ENCODE peak calls at places on chromosomes 13 and 19, in five cellular contexts. One of them, this sample, is unnamed.
A peak's percentile ranks its signal among the peaks of the same experiment; 100 is the strongest.

GRCh38 chr13:83216521-83217245 is 665.6 kb downstream of the SLITRK1 start:
- DNase-seq in naive thymus-derived CD4-positive, alpha-beta T cell: no peak
- DNase-seq in CD8-positive, alpha-beta memory T cell: no peak
- DNase-seq in IMR-90: peak; percentile 63
- DNase-seq in astrocyte: no peak
- DNase-seq in this sample: no peak

GRCh38 chr13:25192936-25193335 is 20.8 kb upstream of the AMER2 start:
- DNase-seq in naive thymus-derived CD4-positive, alpha-beta T cell: no peak
- DNase-seq in CD8-positive, alpha-beta memory T cell: no peak
- DNase-seq in IMR-90: no peak
- DNase-seq in astrocyte: no peak
- DNase-seq in this sample: no peak

GRCh38 chr13:112252744-112253590 is 123.2 kb upstream of the SPACA7 start:
- DNase-seq in naive thymus-derived CD4-positive, alpha-beta T cell: no peak
- DNase-seq in CD8-positive, alpha-beta memory T cell: no peak
- DNase-seq in IMR-90: no peak
- DNase-seq in astrocyte: no peak
- DNase-seq in this sample: no peak

GRCh38 chr13:32126298-32126697 is 94.7 kb downstream of the FRY start:
- DNase-seq in naive thymus-derived CD4-positive, alpha-beta T cell: no peak
- DNase-seq in CD8-positive, alpha-beta memory T cell: no peak
- DNase-seq in IMR-90: no peak
- DNase-seq in astrocyte: no peak
- DNase-seq in this sample: no peak

GRCh38 chr19:3375221-3376088 is 9.1 kb downstream of the NFIC start:
- DNase-seq in naive thymus-derived CD4-positive, alpha-beta T cell: no peak
- DNase-seq in CD8-positive, alpha-beta memory T cell: no peak
- DNase-seq in IMR-90: peak; percentile 70
- DNase-seq in astrocyte: peak; percentile 71
- DNase-seq in this sample: peak; percentile 94

GRCh38 chr13:87986639-87987250 is 315.6 kb downstream of the SLITRK5 start:
- DNase-seq in naive thymus-derived CD4-positive, alpha-beta T cell: no peak
- DNase-seq in CD8-positive, alpha-beta memory T cell: no peak
- DNase-seq in IMR-90: no peak
- DNase-seq in astrocyte: no peak
- DNase-seq in this sample: no peak

GRCh38 chr13:112715715-112716460 is 26.1 kb downstream of the ATP11A start:
- DNase-seq in naive thymus-derived CD4-positive, alpha-beta T cell: no peak
- DNase-seq in CD8-positive, alpha-beta memory T cell: no peak
- DNase-seq in IMR-90: no peak
- DNase-seq in astrocyte: no peak
- DNase-seq in this sample: no peak

GRCh38 chr19:17606786-17607185 is 51.3 kb downstream of the COLGALT1 start:
- DNase-seq in naive thymus-derived CD4-positive, alpha-beta T cell: no peak
- DNase-seq in CD8-positive, alpha-beta memory T cell: no peak
- DNase-seq in IMR-90: no peak
- DNase-seq in astrocyte: no peak
- DNase-seq in this sample: no peak

GRCh38 chr19:37928527-37929286 is 21.7 kb downstream of the SIPA1L3 start:
- DNase-seq in naive thymus-derived CD4-positive, alpha-beta T cell: no peak
- DNase-seq in CD8-positive, alpha-beta memory T cell: no peak
- DNase-seq in IMR-90: no peak
- DNase-seq in astrocyte: no peak
- DNase-seq in this sample: no peak
- H3K27ac ChIP-seq in naive thymus-derived CD4-positive, alpha-beta T cell: no peak overlapping the region
- H3K27ac ChIP-seq in CD8-positive, alpha-beta memory T cell: no peak overlapping the region
- H3K27ac ChIP-seq in IMR-90: no peak overlapping the region
- H3K27ac ChIP-seq in astrocyte: no peak overlapping the region
- H3K27ac ChIP-seq in this sample: no peak overlapping the region

GRCh38 chr19:11781295-11782057 is 14.7 kb downstream of the ZNF441 start:
- DNase-seq in naive thymus-derived CD4-positive, alpha-beta T cell: no peak
- DNase-seq in CD8-positive, alpha-beta memory T cell: no peak
- DNase-seq in IMR-90: peak; percentile 7
- DNase-seq in astrocyte: no peak
- DNase-seq in this sample: no peak
- H3K4me3 ChIP-seq in naive thymus-derived CD4-positive, alpha-beta T cell: no peak overlapping the region
- H3K4me3 ChIP-seq in CD8-positive, alpha-beta memory T cell: peak overlapping the region; percentile 5
- H3K4me3 ChIP-seq in IMR-90: no peak overlapping the region
- H3K4me3 ChIP-seq in astrocyte: no peak overlapping the region
- H3K4me3 ChIP-seq in this sample: no peak overlapping the region

GRCh38 chr19:7869910-7870511 is 4.2 kb downstream of the PRR36 start:
- DNase-seq in naive thymus-derived CD4-positive, alpha-beta T cell: no peak
- DNase-seq in CD8-positive, alpha-beta memory T cell: peak; percentile 76
- DNase-seq in IMR-90: peak; percentile 8
- DNase-seq in astrocyte: no peak
- DNase-seq in this sample: peak; percentile 55

GRCh38 chr19:7868326-7868670 is 5.9 kb downstream of the PRR36 start:
- DNase-seq in naive thymus-derived CD4-positive, alpha-beta T cell: no peak
- DNase-seq in CD8-positive, alpha-beta memory T cell: no peak
- DNase-seq in IMR-90: no peak
- DNase-seq in astrocyte: no peak
- DNase-seq in this sample: no peak

GRCh38 chr19:7867092-7867844 is 6.9 kb downstream of the PRR36 start:
- DNase-seq in naive thymus-derived CD4-positive, alpha-beta T cell: no peak
- DNase-seq in CD8-positive, alpha-beta memory T cell: no peak
- DNase-seq in IMR-90: no peak
- DNase-seq in astrocyte: no peak
- DNase-seq in this sample: no peak

GRCh38 chr19:7869453-7869909 is 4.7 kb downstream of the PRR36 start:
- DNase-seq in naive thymus-derived CD4-positive, alpha-beta T cell: peak; percentile 90
- DNase-seq in CD8-positive, alpha-beta memory T cell: peak; percentile 84
- DNase-seq in IMR-90: peak; percentile 28
- DNase-seq in astrocyte: no peak
- DNase-seq in this sample: peak; percentile 51

GRCh38 chr19:7868671-7869452 is 5.3 kb downstream of the PRR36 start:
- DNase-seq in naive thymus-derived CD4-positive, alpha-beta T cell: peak; percentile 51
- DNase-seq in CD8-positive, alpha-beta memory T cell: peak; percentile 87
- DNase-seq in IMR-90: peak; percentile 44
- DNase-seq in astrocyte: no peak
- DNase-seq in this sample: peak; percentile 51
- H3K4me1 ChIP-seq in naive thymus-derived CD4-positive, alpha-beta T cell: peaks cover 19% of the 10 kb centered on the region
- H3K4me1 ChIP-seq in CD8-positive, alpha-beta memory T cell: peaks cover 33% of the 10 kb centered on the region
- H3K4me1 ChIP-seq in IMR-90: peaks cover 14% of the 10 kb centered on the region
- H3K4me1 ChIP-seq in astrocyte: peaks cover 12% of the 10 kb centered on the region
- H3K4me1 ChIP-seq in this sample: peaks cover 19% of the 10 kb centered on the region

DNA sequence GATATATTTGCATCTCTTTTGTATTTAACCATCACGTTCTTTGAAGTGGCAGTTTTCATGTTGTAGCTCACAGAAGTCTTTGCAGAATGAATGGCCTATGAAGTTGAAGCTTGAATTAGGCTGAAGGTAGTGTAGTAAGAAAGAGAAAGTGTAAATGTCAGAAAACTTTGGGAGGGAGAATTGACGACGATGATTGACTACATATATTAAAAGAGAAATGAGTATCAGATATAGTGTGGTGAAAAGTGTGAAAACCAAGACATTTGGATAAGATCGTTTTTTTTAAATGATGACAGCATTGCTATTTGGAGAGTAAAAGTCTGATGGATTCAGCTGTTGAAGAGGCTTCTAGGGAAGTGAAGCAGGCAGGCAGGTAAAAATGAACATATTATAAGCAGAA is 14.6 kb upstream of the GPC5 start:
- DNase-seq in naive thymus-derived CD4-positive, alpha-beta T cell: no peak
- DNase-seq in CD8-positive, alpha-beta memory T cell: no peak
- DNase-seq in IMR-90: no peak
- DNase-seq in astrocyte: no peak
- DNase-seq in this sample: no peak
- H3K27ac ChIP-seq in naive thymus-derived CD4-positive, alpha-beta T cell: no peak overlapping the region
- H3K27ac ChIP-seq in CD8-positive, alpha-beta memory T cell: no peak overlapping the region
- H3K27ac ChIP-seq in IMR-90: no peak overlapping the region
- H3K27ac ChIP-seq in astrocyte: no peak overlapping the region
- H3K27ac ChIP-seq in this sample: no peak overlapping the region

GRCh38 chr19:41500443-41500842 is 57.5 kb downstream of the ERICH4 start:
- DNase-seq in naive thymus-derived CD4-positive, alpha-beta T cell: no peak
- DNase-seq in CD8-positive, alpha-beta memory T cell: no peak
- DNase-seq in IMR-90: no peak
- DNase-seq in astrocyte: no peak
- DNase-seq in this sample: no peak

GRCh38 chr19:41510484-41510883 is 65.5 kb upstream of the CEACAM21 start:
- DNase-seq in naive thymus-derived CD4-positive, alpha-beta T cell: no peak
- DNase-seq in CD8-positive, alpha-beta memory T cell: no peak
- DNase-seq in IMR-90: no peak
- DNase-seq in astrocyte: no peak
- DNase-seq in this sample: no peak

GRCh38 chr19:41501854-41502253 is 58.9 kb downstream of the ERICH4 start:
- DNase-seq in naive thymus-derived CD4-positive, alpha-beta T cell: no peak
- DNase-seq in CD8-positive, alpha-beta memory T cell: no peak
- DNase-seq in IMR-90: no peak
- DNase-seq in astrocyte: no peak
- DNase-seq in this sample: no peak

GRCh38 chr19:41499899-41500298 is 56.9 kb downstream of the ERICH4 start:
- DNase-seq in naive thymus-derived CD4-positive, alpha-beta T cell: no peak
- DNase-seq in CD8-positive, alpha-beta memory T cell: no peak
- DNase-seq in IMR-90: no peak
- DNase-seq in astrocyte: no peak
- DNase-seq in this sample: no peak

GRCh38 chr19:41505105-41505504 is 62.1 kb downstream of the ERICH4 start:
- DNase-seq in naive thymus-derived CD4-positive, alpha-beta T cell: no peak
- DNase-seq in CD8-positive, alpha-beta memory T cell: no peak
- DNase-seq in IMR-90: no peak
- DNase-seq in astrocyte: no peak
- DNase-seq in this sample: no peak
- H3K4me3 ChIP-seq in naive thymus-derived CD4-positive, alpha-beta T cell: no peak overlapping the region
- H3K4me3 ChIP-seq in CD8-positive, alpha-beta memory T cell: no peak overlapping the region
- H3K4me3 ChIP-seq in IMR-90: no peak overlapping the region
- H3K4me3 ChIP-seq in astrocyte: no peak overlapping the region
- H3K4me3 ChIP-seq in this sample: no peak overlapping the region

DNA sequence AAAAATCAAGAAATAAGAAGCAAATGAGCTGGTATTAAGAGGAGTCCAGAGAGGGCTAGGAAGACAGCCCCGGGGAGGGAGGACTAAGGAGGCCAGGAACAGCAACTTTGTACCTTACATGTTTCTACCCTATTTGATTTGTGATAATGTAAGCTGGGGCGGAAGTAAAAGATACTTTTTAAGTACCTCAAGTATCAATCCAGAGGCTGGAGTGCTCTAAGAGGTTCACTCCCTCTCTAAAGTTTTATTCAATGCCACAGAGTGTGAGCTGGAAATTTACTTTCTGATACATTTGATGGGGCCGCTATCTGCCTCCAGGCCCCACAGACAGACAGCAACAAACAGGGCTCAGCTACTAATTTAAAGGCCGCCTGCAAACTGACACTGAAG is 11.4 kb downstream of the MLLT1 start:
- DNase-seq in naive thymus-derived CD4-positive, alpha-beta T cell: no peak
- DNase-seq in CD8-positive, alpha-beta memory T cell: no peak
- DNase-seq in IMR-90: no peak
- DNase-seq in astrocyte: no peak
- DNase-seq in this sample: no peak
- H3K4me1 ChIP-seq in naive thymus-derived CD4-positive, alpha-beta T cell: no peaks in the 10 kb centered on the region
- H3K4me1 ChIP-seq in CD8-positive, alpha-beta memory T cell: no peaks in the 10 kb centered on the region
- H3K4me1 ChIP-seq in IMR-90: peaks cover 40% of the 10 kb centered on the region
- H3K4me1 ChIP-seq in astrocyte: peaks cover 27% of the 10 kb centered on the region
- H3K4me1 ChIP-seq in this sample: peaks cover 34% of the 10 kb centered on the region

DNA sequence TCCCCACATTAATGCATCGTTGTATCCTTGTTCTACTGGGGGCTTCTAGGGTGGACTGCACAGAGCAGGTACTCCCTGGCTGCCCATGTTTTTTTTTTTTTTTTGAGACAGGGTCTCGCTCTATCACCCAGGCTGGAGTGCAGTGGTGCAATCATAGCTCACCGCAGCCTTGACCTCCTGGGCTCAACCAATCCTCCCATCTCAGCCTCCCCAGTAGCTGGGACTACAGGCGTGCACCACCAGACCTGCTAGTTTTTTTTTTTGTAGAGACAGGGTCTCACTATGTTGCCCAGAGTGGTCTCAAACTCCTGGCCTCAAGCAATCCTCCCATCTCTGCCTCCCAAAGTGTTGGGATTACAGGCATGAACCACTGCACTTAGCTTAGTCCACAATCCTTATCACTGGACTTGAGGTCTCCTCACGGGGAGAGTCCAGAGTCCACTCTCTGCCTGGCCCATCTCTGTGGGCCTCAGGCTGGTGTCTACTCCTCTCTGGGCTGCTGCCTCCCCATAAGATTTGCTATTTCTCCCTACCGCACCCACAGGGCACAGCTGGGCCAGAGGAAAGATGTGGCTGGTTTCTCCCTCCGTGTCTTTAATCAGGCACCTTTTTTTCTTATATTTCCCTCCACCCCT is 50.4 kb upstream of the CYP4F8 start:
- DNase-seq in naive thymus-derived CD4-positive, alpha-beta T cell: no peak
- DNase-seq in CD8-positive, alpha-beta memory T cell: no peak
- DNase-seq in IMR-90: no peak
- DNase-seq in astrocyte: no peak
- DNase-seq in this sample: no peak
- H3K27ac ChIP-seq in naive thymus-derived CD4-positive, alpha-beta T cell: no peak overlapping the region
- H3K27ac ChIP-seq in CD8-positive, alpha-beta memory T cell: no peak overlapping the region
- H3K27ac ChIP-seq in IMR-90: no peak overlapping the region
- H3K27ac ChIP-seq in astrocyte: no peak overlapping the region
- H3K27ac ChIP-seq in this sample: no peak overlapping the region

GRCh38 chr19:51002542-51003311 is 1.3 kb upstream of the KLK8 start:
- DNase-seq in naive thymus-derived CD4-positive, alpha-beta T cell: no peak
- DNase-seq in CD8-positive, alpha-beta memory T cell: no peak
- DNase-seq in IMR-90: no peak
- DNase-seq in astrocyte: no peak
- DNase-seq in this sample: no peak
- H3K4me3 ChIP-seq in naive thymus-derived CD4-positive, alpha-beta T cell: no peak overlapping the region
- H3K4me3 ChIP-seq in CD8-positive, alpha-beta memory T cell: no peak overlapping the region
- H3K4me3 ChIP-seq in IMR-90: no peak overlapping the region
- H3K4me3 ChIP-seq in astrocyte: no peak overlapping the region
- H3K4me3 ChIP-seq in this sample: no peak overlapping the region

DNA sequence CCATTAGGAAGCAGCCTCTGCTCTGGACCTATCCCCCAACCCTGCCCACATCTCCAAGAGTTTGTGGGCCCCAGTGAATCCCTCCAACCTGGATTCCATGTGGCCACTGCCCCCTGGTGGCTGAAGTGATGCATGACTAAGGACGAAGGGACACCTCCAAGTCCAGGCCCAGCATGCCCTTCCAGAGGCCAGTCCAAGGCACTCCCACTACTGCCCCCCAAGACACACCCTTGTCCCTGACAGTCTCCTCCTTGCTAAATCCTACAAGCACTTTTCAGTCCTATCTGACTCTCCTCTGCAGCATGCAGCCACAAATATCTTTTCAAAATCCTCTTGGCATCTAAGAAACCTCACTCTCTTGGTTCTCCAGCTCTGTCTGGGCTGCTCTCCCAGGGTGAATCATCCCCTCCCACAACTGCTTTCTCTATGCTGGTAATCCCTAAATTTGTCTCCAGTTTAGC is 33.0 kb downstream of the DEDD2 start:
- DNase-seq in naive thymus-derived CD4-positive, alpha-beta T cell: peak; percentile 44
- DNase-seq in CD8-positive, alpha-beta memory T cell: peak; percentile 84
- DNase-seq in IMR-90: peak; percentile 81
- DNase-seq in astrocyte: peak; percentile 80
- DNase-seq in this sample: peak; percentile 61
- H3K4me1 ChIP-seq in naive thymus-derived CD4-positive, alpha-beta T cell: peaks cover 25% of the 10 kb centered on the region
- H3K4me1 ChIP-seq in CD8-positive, alpha-beta memory T cell: peaks cover 21% of the 10 kb centered on the region
- H3K4me1 ChIP-seq in IMR-90: peaks cover 4% of the 10 kb centered on the region
- H3K4me1 ChIP-seq in astrocyte: peaks cover 7% of the 10 kb centered on the region
- H3K4me1 ChIP-seq in this sample: no peaks in the 10 kb centered on the region